ENCODE peak calls at places on chromosomes 6 and 20, in four cellular contexts. One of them, this sample, is unnamed.

GRCh38 chr6:137115653-137116052 is 57.8 kb downstream of the IL22RA2 start:
- DNase-seq in HepG2: no peak
- DNase-seq in K562: no peak
- DNase-seq in HCT116: no peak
- DNase-seq in this sample: no peak

GRCh38 chr20:25059866-25060465 is 2.0 kb upstream of the ACSS1 start:
- DNase-seq in HCT116: no peak
- DNase-seq in K562: no peak
- DNase-seq in HepG2: no peak
- DNase-seq in this sample: no peak

GRCh38 chr20:46995561-46996142 is 101.0 kb downstream of the EYA2 start:
- DNase-seq in HepG2: no peak
- DNase-seq in K562: no peak
- DNase-seq in HCT116: no peak
- DNase-seq in this sample: no peak

GRCh38 chr6:23388239-23388803 is 737.7 kb upstream of the NRSN1 start:
- DNase-seq in HepG2: no peak
- DNase-seq in HCT116: no peak
- DNase-seq in K562: no peak
- DNase-seq in this sample: no peak

GRCh38 chr6:9890469-9890868 is 524.4 kb downstream of the TFAP2A start:
- DNase-seq in HepG2: no peak
- DNase-seq in K562: no peak
- DNase-seq in HCT116: no peak
- DNase-seq in this sample: no peak

GRCh38 chr6:52317841-52318581 is 33.5 kb upstream of the MCM3 start:
- DNase-seq in HepG2: peak; percentile 63
- DNase-seq in K562: no peak
- DNase-seq in HCT116: no peak
- DNase-seq in this sample: no peak

GRCh38 chr6:134379086-134379485 is 61.2 kb upstream of the SGK1 start:
- DNase-seq in HepG2: no peak
- DNase-seq in K562: no peak
- DNase-seq in HCT116: peak; percentile 73
- DNase-seq in this sample: no peak

GRCh38 chr6:133805876-133806275 is 83.0 kb upstream of the TCF21 start:
- DNase-seq in K562: no peak
- DNase-seq in HCT116: no peak
- DNase-seq in HepG2: no peak
- DNase-seq in this sample: no peak

GRCh38 chr20:44396369-44396768 is 40.9 kb downstream of the HNF4A start:
- DNase-seq in K562: no peak
- DNase-seq in HepG2: no peak
- DNase-seq in HCT116: no peak
- DNase-seq in this sample: no peak

GRCh38 chr6:3394671-3395070 is 62.2 kb downstream of the SLC22A23 start:
- DNase-seq in HCT116: no peak
- DNase-seq in HepG2: no peak
- DNase-seq in K562: no peak
- DNase-seq in this sample: no peak

GRCh38 chr20:47789081-47789998 is 4.1 kb upstream of the SULF2 start:
- DNase-seq in K562: no peak
- DNase-seq in HCT116: no peak
- DNase-seq in HepG2: no peak
- DNase-seq in this sample: no peak

GRCh38 chr20:36582821-36583220 is 9.4 kb downstream of the TGIF2 start:
- DNase-seq in HCT116: no peak
- DNase-seq in HepG2: no peak
- DNase-seq in K562: no peak
- DNase-seq in this sample: no peak

GRCh38 chr6:87333591-87334181 is 4.6 kb upstream of the GJB7 start:
- DNase-seq in HepG2: no peak
- DNase-seq in HCT116: no peak
- DNase-seq in K562: no peak
- DNase-seq in this sample: no peak

GRCh38 chr6:169571123-169571962 is 130.5 kb downstream of the WDR27 start:
- DNase-seq in HepG2: peak; percentile 52
- DNase-seq in HCT116: no peak
- DNase-seq in K562: no peak
- DNase-seq in this sample: peak; percentile 2

GRCh38 chr20:58495623-58496428 is 19.4 kb downstream of the APCDD1L start:
- DNase-seq in K562: no peak
- DNase-seq in HepG2: no peak
- DNase-seq in HCT116: no peak
- DNase-seq in this sample: no peak

GRCh38 chr6:1445650-1446645 is 56.6 kb downstream of the FOXF2 start:
- DNase-seq in HepG2: no peak
- DNase-seq in K562: no peak
- DNase-seq in HCT116: no peak
- DNase-seq in this sample: no peak

DNA sequence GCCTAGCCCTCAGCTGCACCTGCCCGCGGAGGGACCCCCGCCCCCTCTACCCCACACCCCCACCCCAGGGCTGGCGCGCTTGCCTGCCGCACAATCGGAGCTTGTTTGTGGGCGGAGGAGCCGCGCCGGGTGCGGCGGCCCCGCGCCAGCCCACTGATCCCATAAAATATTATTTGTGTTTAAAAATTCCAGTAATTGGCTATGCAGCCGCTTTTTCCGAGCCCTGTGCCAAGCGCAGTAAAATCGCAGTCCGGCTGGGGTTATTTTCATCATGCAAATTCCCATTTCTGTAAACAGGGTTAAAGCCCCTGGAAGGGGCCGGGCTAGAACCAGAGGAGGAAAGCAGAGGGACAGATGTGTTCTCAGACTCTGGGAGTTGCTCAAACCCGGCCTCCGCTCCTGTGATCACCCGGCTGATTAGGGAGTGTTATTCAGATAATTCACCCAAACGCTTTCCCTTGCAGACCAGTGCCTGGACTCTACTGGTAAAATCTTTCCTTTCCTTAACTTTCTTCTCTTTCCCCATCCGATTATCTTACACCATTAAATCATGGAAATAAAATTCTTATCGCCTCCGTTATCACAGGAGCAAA is 93.1 kb downstream of the NCR2 start:
- DNase-seq in K562: no peak
- DNase-seq in HCT116: no peak
- DNase-seq in HepG2: no peak
- DNase-seq in this sample: no peak
- H3K4me3 ChIP-seq in K562: no peak overlapping the region
- H3K4me3 ChIP-seq in HCT116: peak overlapping the region; percentile 47
- H3K4me3 ChIP-seq in HepG2: peak overlapping the region; percentile 73
- H3K4me3 ChIP-seq in this sample: peak overlapping the region; percentile 47

GRCh38 chr6:105077592-105078463 is 102.0 kb downstream of the POPDC3 start:
- DNase-seq in K562: peak; percentile 21
- DNase-seq in HCT116: peak; percentile 44
- DNase-seq in HepG2: peak; percentile 51
- DNase-seq in this sample: no peak
- TF ChIP-seq TCF7L2 in K562: no peak
- TF ChIP-seq TCF7L2 in HCT116: no peak
- TF ChIP-seq TCF7L2 in HepG2: no peak
- TF ChIP-seq TCF7L2 in this sample: no peak

GRCh38 chr20:43194187-43194586 is 4.5 kb upstream of the PTPRT start:
- DNase-seq in HepG2: no peak
- DNase-seq in K562: no peak
- DNase-seq in HCT116: no peak
- DNase-seq in this sample: no peak

GRCh38 chr20:43190332-43190953 is 737 bp upstream of the PTPRT start:
- DNase-seq in HepG2: no peak
- DNase-seq in HCT116: no peak
- DNase-seq in K562: no peak
- DNase-seq in this sample: no peak

GRCh38 chr20:43191143-43191542 is 1.4 kb upstream of the PTPRT start:
- DNase-seq in HepG2: no peak
- DNase-seq in K562: no peak
- DNase-seq in HCT116: no peak
- DNase-seq in this sample: no peak

GRCh38 chr20:43193443-43193842 is 3.7 kb upstream of the PTPRT start:
- DNase-seq in K562: no peak
- DNase-seq in HepG2: no peak
- DNase-seq in HCT116: no peak
- DNase-seq in this sample: no peak

GRCh38 chr20:43191946-43192847 is 2.5 kb upstream of the PTPRT start:
- DNase-seq in HepG2: peak; percentile 16
- DNase-seq in HCT116: no peak
- DNase-seq in K562: peak; percentile 23
- DNase-seq in this sample: no peak
- H3K4me3 ChIP-seq in HepG2: no peak overlapping the region
- H3K4me3 ChIP-seq in HCT116: no peak overlapping the region
- H3K4me3 ChIP-seq in K562: no peak overlapping the region
- H3K4me3 ChIP-seq in this sample: no peak overlapping the region

DNA sequence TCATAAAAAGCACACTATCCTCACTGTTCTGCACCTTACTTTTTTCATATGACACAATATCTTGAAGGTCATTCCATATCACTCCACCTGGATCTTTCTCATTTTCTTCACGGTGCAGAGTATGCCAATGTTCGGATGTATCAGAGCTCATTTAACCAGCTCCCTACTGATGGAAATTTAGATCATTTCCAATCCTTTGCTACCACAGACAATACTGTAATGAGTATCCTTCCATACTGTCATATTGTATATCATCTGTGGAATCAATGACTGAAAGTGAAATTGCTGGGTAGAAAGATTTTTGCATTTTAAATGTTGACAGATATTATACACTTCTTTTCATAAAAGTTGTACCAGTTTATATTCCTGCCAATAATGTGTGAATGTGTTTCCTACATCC is 2.2 kb upstream of the RAB44 start:
- DNase-seq in K562: no peak
- DNase-seq in HCT116: no peak
- DNase-seq in HepG2: no peak
- DNase-seq in this sample: no peak
- TF ChIP-seq TCF7L2 in K562: no peak
- TF ChIP-seq TCF7L2 in HCT116: no peak
- TF ChIP-seq TCF7L2 in HepG2: no peak
- TF ChIP-seq TCF7L2 in this sample: no peak

GRCh38 chr6:121844898-121845297 is 409.5 kb downstream of the GJA1 start:
- DNase-seq in HCT116: no peak
- DNase-seq in K562: no peak
- DNase-seq in HepG2: no peak
- DNase-seq in this sample: no peak
- H3K4me3 ChIP-seq in HCT116: no peak overlapping the region
- H3K4me3 ChIP-seq in K562: no peak overlapping the region
- H3K4me3 ChIP-seq in HepG2: no peak overlapping the region
- H3K4me3 ChIP-seq in this sample: no peak overlapping the region

GRCh38 chr6:110221738-110222137 is 41.5 kb downstream of the CDC40 start:
- DNase-seq in K562: no peak
- DNase-seq in HepG2: no peak
- DNase-seq in HCT116: no peak
- DNase-seq in this sample: no peak

GRCh38 chr6:110216140-110216539 is 35.9 kb downstream of the CDC40 start:
- DNase-seq in HCT116: no peak
- DNase-seq in HepG2: no peak
- DNase-seq in K562: no peak
- DNase-seq in this sample: no peak

GRCh38 chr6:110214338-110214737 is 34.1 kb downstream of the CDC40 start:
- DNase-seq in HCT116: no peak
- DNase-seq in K562: no peak
- DNase-seq in HepG2: no peak
- DNase-seq in this sample: no peak

GRCh38 chr6:110217255-110217654 is 37.0 kb downstream of the CDC40 start:
- DNase-seq in HCT116: no peak
- DNase-seq in K562: no peak
- DNase-seq in HepG2: no peak
- DNase-seq in this sample: no peak
- TF ChIP-seq TCF7L2 in HCT116: no peak
- TF ChIP-seq TCF7L2 in K562: no peak
- TF ChIP-seq TCF7L2 in HepG2: no peak
- TF ChIP-seq TCF7L2 in this sample: no peak